ENCODE peak calls at places on chromosomes 3 and 15, in six cellular contexts. One of them, this sample, is unnamed.

GRCh38 chr15:27238209-27238608 is 267.2 kb downstream of the GABRG3 start:
- DNase-seq in A549: no peak
- DNase-seq in K562: peak
- DNase-seq in HepG2: no peak
- DNase-seq in endothelial cell of umbilical vein: no peak
- DNase-seq in GM12878: no peak
- DNase-seq in this sample: no peak

GRCh38 chr15:69265347-69265955 is 33.3 kb upstream of the PAQR5 start:
- DNase-seq in K562: peak
- DNase-seq in GM12878: no peak
- DNase-seq in HepG2: peak
- DNase-seq in A549: peak
- DNase-seq in endothelial cell of umbilical vein: peak
- DNase-seq in this sample: peak

GRCh38 chr3:133477497-133477896 is 77.6 kb downstream of the BFSP2 start:
- DNase-seq in endothelial cell of umbilical vein: no peak
- DNase-seq in GM12878: peak
- DNase-seq in K562: no peak
- DNase-seq in A549: no peak
- DNase-seq in HepG2: no peak
- DNase-seq in this sample: no peak

GRCh38 chr3:27610800-27611199 is 111.3 kb downstream of the EOMES start:
- DNase-seq in endothelial cell of umbilical vein: no peak
- DNase-seq in HepG2: no peak
- DNase-seq in K562: no peak
- DNase-seq in A549: no peak
- DNase-seq in GM12878: no peak
- DNase-seq in this sample: no peak

GRCh38 chr3:50447290-50447840 is 56.1 kb downstream of the CACNA2D2 start:
- DNase-seq in endothelial cell of umbilical vein: no peak
- DNase-seq in K562: no peak
- DNase-seq in GM12878: no peak
- DNase-seq in HepG2: no peak
- DNase-seq in A549: no peak
- DNase-seq in this sample: peak

GRCh38 chr3:46098319-46098761 is 71.1 kb upstream of the XCR1 start:
- DNase-seq in K562: no peak
- DNase-seq in HepG2: no peak
- DNase-seq in GM12878: peak
- DNase-seq in endothelial cell of umbilical vein: no peak
- DNase-seq in A549: no peak
- DNase-seq in this sample: peak

GRCh38 chr15:82919231-82919886 is 33.2 kb downstream of the HOMER2 start:
- DNase-seq in GM12878: no peak
- DNase-seq in A549: no peak
- DNase-seq in endothelial cell of umbilical vein: no peak
- DNase-seq in HepG2: peak
- DNase-seq in K562: no peak
- DNase-seq in this sample: no peak

GRCh38 chr3:78690806-78691205 is 1077.0 kb downstream of the ROBO1 start:
- DNase-seq in GM12878: no peak
- DNase-seq in HepG2: no peak
- DNase-seq in endothelial cell of umbilical vein: peak
- DNase-seq in A549: no peak
- DNase-seq in K562: no peak
- DNase-seq in this sample: no peak

GRCh38 chr3:73284432-73284831 is 223.0 kb downstream of the EBLN2 start:
- DNase-seq in HepG2: no peak
- DNase-seq in A549: no peak
- DNase-seq in K562: no peak
- DNase-seq in endothelial cell of umbilical vein: no peak
- DNase-seq in GM12878: no peak
- DNase-seq in this sample: no peak

GRCh38 chr3:178223876-178224275 is 312.4 kb upstream of the KCNMB2 start:
- DNase-seq in endothelial cell of umbilical vein: no peak
- DNase-seq in GM12878: no peak
- DNase-seq in K562: no peak
- DNase-seq in HepG2: no peak
- DNase-seq in A549: no peak
- DNase-seq in this sample: no peak

DNA sequence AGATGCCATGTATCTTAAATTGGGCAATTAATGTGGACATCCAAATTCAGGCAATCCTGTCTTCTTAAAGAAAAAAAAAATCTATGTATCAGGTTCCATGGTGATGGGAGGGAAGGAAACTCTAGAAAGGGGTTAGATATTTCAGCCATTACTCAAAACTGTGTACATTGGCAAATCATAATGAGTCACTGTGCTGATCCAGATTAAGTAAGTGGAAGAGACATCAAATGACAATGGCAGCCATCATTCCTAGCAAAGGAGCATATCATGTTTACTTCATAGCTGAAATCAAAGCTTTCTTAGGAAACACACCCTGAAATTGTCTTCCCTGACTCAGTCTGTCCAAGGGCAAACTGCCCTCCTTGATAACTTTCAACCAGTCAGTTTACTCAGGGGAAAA is 713.3 kb upstream of the GBE1 start:
- DNase-seq in A549: no peak
- DNase-seq in HepG2: no peak
- DNase-seq in GM12878: no peak
- DNase-seq in endothelial cell of umbilical vein: no peak
- DNase-seq in K562: no peak
- DNase-seq in this sample: no peak
- TF ChIP-seq MYC in A549: no peak
- TF ChIP-seq MYC in HepG2: no peak
- TF ChIP-seq MYC in GM12878: no peak
- TF ChIP-seq MYC in endothelial cell of umbilical vein: no peak
- TF ChIP-seq MYC in K562: no peak
- TF ChIP-seq MYC in this sample: no peak

DNA sequence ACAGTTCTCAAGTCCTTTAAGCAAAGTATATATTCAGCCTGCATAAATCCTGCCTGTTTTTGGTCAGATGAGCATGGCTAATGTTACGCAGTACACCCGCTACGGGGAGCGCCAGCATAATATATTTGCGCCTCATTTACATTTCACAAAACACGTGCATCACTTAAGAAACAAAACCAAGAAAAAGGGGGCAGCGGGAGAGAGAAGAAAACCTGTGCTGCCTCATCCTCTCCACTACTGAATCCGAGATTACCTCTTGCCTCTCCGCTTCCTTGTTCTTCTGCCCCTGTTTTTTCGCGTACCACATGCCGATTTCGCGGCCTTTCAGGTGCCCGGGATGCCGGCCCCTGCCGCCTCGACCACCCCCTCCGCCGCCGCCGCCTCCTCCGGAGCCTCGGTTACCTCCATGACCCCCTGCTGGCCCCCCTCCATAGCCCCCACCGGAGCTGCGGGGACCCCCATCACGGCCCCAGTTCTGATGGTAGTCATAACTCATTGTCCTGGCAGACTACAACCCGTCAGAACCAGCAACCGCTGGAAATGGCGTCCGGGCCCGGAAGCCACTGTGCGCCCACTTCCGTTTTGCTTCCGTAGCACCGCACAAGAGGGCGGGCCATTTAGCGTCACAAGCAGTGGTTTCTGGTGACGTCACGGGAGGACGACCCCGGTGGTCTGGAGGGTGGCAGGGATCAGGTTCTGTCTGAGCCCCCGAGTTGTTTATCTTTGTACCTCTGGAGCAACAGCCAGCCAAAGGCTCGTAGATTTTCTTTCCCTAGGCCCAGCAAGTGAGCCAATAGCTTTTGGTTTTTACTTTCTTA is at the start of gene DHX36:
- DNase-seq in GM12878: peak
- DNase-seq in A549: peak
- DNase-seq in K562: peak
- DNase-seq in endothelial cell of umbilical vein: peak
- DNase-seq in HepG2: peak
- DNase-seq in this sample: peak
- TF ChIP-seq CTCF in GM12878: peak
- TF ChIP-seq CTCF in A549: no peak
- TF ChIP-seq CTCF in K562: no peak
- TF ChIP-seq CTCF in endothelial cell of umbilical vein: no peak
- TF ChIP-seq CTCF in HepG2: no peak
- TF ChIP-seq CTCF in this sample: no peak

GRCh38 chr3:190533511-190534282 is 19.8 kb downstream of the IL1RAP start:
- DNase-seq in A549: peak
- DNase-seq in GM12878: no peak
- DNase-seq in K562: no peak
- DNase-seq in HepG2: no peak
- DNase-seq in endothelial cell of umbilical vein: peak
- DNase-seq in this sample: no peak
- TF ChIP-seq MYC in A549: peak
- TF ChIP-seq MYC in GM12878: no peak
- TF ChIP-seq MYC in K562: no peak
- TF ChIP-seq MYC in HepG2: no peak
- TF ChIP-seq MYC in endothelial cell of umbilical vein: no peak
- TF ChIP-seq MYC in this sample: no peak

DNA sequence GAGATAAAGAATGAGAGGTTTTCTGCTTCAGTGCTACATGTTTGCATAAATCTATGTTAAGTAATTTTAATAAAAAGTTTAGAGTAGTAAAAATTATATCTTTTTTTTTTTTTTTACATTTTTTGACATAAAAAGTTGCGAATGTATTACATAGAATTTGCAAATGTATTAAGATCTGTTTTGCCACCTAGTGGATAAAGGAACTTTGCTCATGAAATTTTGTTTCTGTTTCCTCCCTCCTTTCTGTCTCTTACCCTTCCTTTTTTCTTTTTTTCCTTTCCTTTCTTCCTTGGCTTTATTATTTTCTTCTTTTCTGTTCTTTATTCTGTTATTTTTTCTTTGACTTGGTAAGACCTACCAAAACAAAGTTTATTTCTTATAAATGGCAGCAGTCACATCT is 58.5 kb upstream of the UTS2B start:
- DNase-seq in K562: no peak
- DNase-seq in endothelial cell of umbilical vein: no peak
- DNase-seq in A549: no peak
- DNase-seq in GM12878: no peak
- DNase-seq in HepG2: no peak
- DNase-seq in this sample: no peak
- TF ChIP-seq CTCF in K562: no peak
- TF ChIP-seq CTCF in endothelial cell of umbilical vein: no peak
- TF ChIP-seq CTCF in A549: peak
- TF ChIP-seq CTCF in GM12878: peak
- TF ChIP-seq CTCF in HepG2: no peak
- TF ChIP-seq CTCF in this sample: no peak

GRCh38 chr3:187628169-187628568 is 42.0 kb downstream of the SST start:
- DNase-seq in endothelial cell of umbilical vein: no peak
- DNase-seq in GM12878: no peak
- DNase-seq in K562: no peak
- DNase-seq in HepG2: no peak
- DNase-seq in A549: no peak
- DNase-seq in this sample: no peak
- TF ChIP-seq MYC in endothelial cell of umbilical vein: no peak
- TF ChIP-seq MYC in GM12878: no peak
- TF ChIP-seq MYC in K562: no peak
- TF ChIP-seq MYC in HepG2: no peak
- TF ChIP-seq MYC in A549: no peak
- TF ChIP-seq MYC in this sample: no peak

GRCh38 chr3:12878026-12878636 is 36.8 kb upstream of the RPL32 start:
- DNase-seq in endothelial cell of umbilical vein: no peak
- DNase-seq in A549: no peak
- DNase-seq in HepG2: no peak
- DNase-seq in K562: peak
- DNase-seq in GM12878: no peak
- DNase-seq in this sample: no peak

GRCh38 chr3:12877040-12877439 is 35.7 kb upstream of the RPL32 start:
- DNase-seq in HepG2: no peak
- DNase-seq in endothelial cell of umbilical vein: no peak
- DNase-seq in A549: no peak
- DNase-seq in K562: no peak
- DNase-seq in GM12878: no peak
- DNase-seq in this sample: no peak

GRCh38 chr3:12879191-12879815 is 37.9 kb upstream of the RPL32 start:
- DNase-seq in endothelial cell of umbilical vein: no peak
- DNase-seq in A549: no peak
- DNase-seq in HepG2: no peak
- DNase-seq in GM12878: no peak
- DNase-seq in K562: peak
- DNase-seq in this sample: no peak

GRCh38 chr3:12871404-12871983 is 30.1 kb upstream of the RPL32 start:
- DNase-seq in A549: no peak
- DNase-seq in K562: no peak
- DNase-seq in GM12878: no peak
- DNase-seq in endothelial cell of umbilical vein: no peak
- DNase-seq in HepG2: no peak
- DNase-seq in this sample: no peak

DNA sequence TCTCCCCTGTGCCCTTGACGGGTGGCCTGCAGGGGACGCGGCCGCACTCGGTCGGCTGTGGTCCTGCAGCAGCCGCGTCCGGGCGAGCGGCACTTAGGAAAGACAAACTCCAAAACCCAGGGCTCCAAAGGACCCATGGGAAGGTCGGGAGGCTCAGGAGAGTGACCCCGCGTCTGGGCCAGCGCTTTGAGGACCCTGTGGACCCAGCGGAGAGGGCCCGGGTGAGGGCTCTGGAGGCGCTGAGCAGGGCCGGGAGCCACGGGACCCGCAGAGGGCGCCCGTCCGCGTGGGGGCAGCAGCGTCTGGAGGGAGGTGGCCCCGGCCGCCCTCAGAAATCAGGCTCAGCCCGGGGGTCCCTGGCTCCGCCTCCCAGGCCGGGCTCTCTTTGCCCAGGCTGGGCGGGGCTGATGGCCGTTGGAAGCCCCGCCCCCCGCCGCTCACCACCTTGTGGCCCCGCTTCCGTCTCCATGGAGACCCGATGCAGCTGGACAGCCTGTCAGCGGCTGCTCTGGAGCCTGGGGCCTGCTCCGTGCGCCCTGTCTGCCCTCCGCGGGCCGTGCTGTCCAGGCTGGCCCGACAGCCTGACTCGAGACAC is 34.6 kb upstream of the RPL32 start:
- DNase-seq in HepG2: no peak
- DNase-seq in A549: no peak
- DNase-seq in K562: peak
- DNase-seq in endothelial cell of umbilical vein: peak
- DNase-seq in GM12878: no peak
- DNase-seq in this sample: no peak
- TF ChIP-seq CTCF in HepG2: no peak
- TF ChIP-seq CTCF in A549: peak
- TF ChIP-seq CTCF in K562: peak
- TF ChIP-seq CTCF in endothelial cell of umbilical vein: no peak
- TF ChIP-seq CTCF in GM12878: peak
- TF ChIP-seq CTCF in this sample: no peak

GRCh38 chr3:197031315-197032285 is 2.0 kb upstream of the MELTF start:
- DNase-seq in A549: peak
- DNase-seq in GM12878: no peak
- DNase-seq in endothelial cell of umbilical vein: peak
- DNase-seq in K562: peak
- DNase-seq in HepG2: peak
- DNase-seq in this sample: peak
- TF ChIP-seq MYC in A549: peak
- TF ChIP-seq MYC in GM12878: no peak
- TF ChIP-seq MYC in endothelial cell of umbilical vein: no peak
- TF ChIP-seq MYC in K562: no peak
- TF ChIP-seq MYC in HepG2: no peak
- TF ChIP-seq MYC in this sample: peak

GRCh38 chr3:166291510-166291909 is 454.3 kb upstream of the BCHE start:
- DNase-seq in A549: no peak
- DNase-seq in GM12878: no peak
- DNase-seq in HepG2: no peak
- DNase-seq in endothelial cell of umbilical vein: no peak
- DNase-seq in K562: peak
- DNase-seq in this sample: peak
- TF ChIP-seq CTCF in A549: no peak
- TF ChIP-seq CTCF in GM12878: no peak
- TF ChIP-seq CTCF in HepG2: no peak
- TF ChIP-seq CTCF in endothelial cell of umbilical vein: no peak
- TF ChIP-seq CTCF in K562: no peak
- TF ChIP-seq CTCF in this sample: no peak

This sample was measured in NB4.